ENCODE peak calls at places on chromosomes 2 and 18, in four cellular contexts. Z, S, I and K are unnamed samples.

GRCh38 chr2:24501813-24502212 is 10.8 kb downstream of the NCOA1 start:
- DNase-seq in S (no peak), I (no peak), Z (no peak), K (no peak)

GRCh38 chr2:167411367-167411766 is 523.1 kb downstream of the XIRP2 start:
- DNase-seq in Z (no peak), S (no peak), I (no peak), K (no peak)

GRCh38 chr18:13570856-13571495 is 155.4 kb downstream of the FAM210A start:
- DNase-seq in I (no peak), S (no peak), Z (no peak), K (no peak)

GRCh38 chr2:10329880-10330699 is 27.4 kb downstream of the HPCAL1 start:
- DNase-seq in I (no peak), S (no peak), Z (no peak), K (peak)

GRCh38 chr2:216741223-216741593 is 45.9 kb upstream of the IGFBP5 start:
- DNase-seq in I (no peak), S (no peak), Z (no peak), K (no peak)

GRCh38 chr2:23430263-23430662 is 45.3 kb downstream of the KLHL29 start:
- DNase-seq in I (no peak), S (no peak), Z (no peak), K (peak)

GRCh38 chr2:72694715-72695496 is 130.9 kb downstream of the EXOC6B start:
- DNase-seq in Z (no peak), I (peak), S (peak), K (no peak)

GRCh38 chr2:241760301-241760771 is 16.3 kb upstream of the GAL3ST2 start:
- DNase-seq in I (no peak), S (no peak), Z (no peak), K (no peak)

GRCh38 chr2:4715065-4715464 is 977.1 kb upstream of the SOX11 start:
- DNase-seq in I (no peak), S (no peak), Z (no peak), K (no peak)

GRCh38 chr18:2914185-2914584 is 67.4 kb downstream of the EMILIN2 start:
- DNase-seq in S (no peak), I (peak), Z (no peak), K (no peak)

GRCh38 chr2:174247474-174248186 is 702 bp downstream of the OLA1 start:
- DNase-seq in Z (peak), S (peak), I (no peak), K (peak)

GRCh38 chr2:46254474-46254873 is 42.7 kb upstream of the EPAS1 start:
- DNase-seq in S (no peak), I (no peak), Z (no peak), K (no peak)

GRCh38 chr2:30503007-30503691 is 56.1 kb downstream of the LCLAT1 start:
- DNase-seq in Z (no peak), I (no peak), S (no peak), K (no peak)

GRCh38 chr2:181876614-181877063 is 14.9 kb upstream of the ITPRID2 start:
- DNase-seq in I (no peak), S (no peak), Z (no peak), K (no peak)

GRCh38 chr2:157443090-157443489 is 799 bp downstream of the CYTIP start:
- DNase-seq in S (no peak), Z (no peak), I (no peak), K (no peak)

GRCh38 chr2:197946562-197946961 is 142.2 kb downstream of the PLCL1 start:
- DNase-seq in Z (peak), I (peak), S (no peak), K (no peak)

GRCh38 chr18:7844418-7844817 is 277.3 kb downstream of the PTPRM start:
- DNase-seq in S (no peak), Z (no peak), I (no peak), K (no peak)

GRCh38 chr2:14550658-14551057 is 81.9 kb upstream of the LRATD1 start:
- DNase-seq in S (no peak), Z (no peak), I (no peak), K (no peak)

GRCh38 chr2:140797718-140798117 is 1333.1 kb downstream of the LRP1B start:
- DNase-seq in I (no peak), Z (no peak), S (no peak), K (no peak)

GRCh38 chr2:98465456-98466201 is 21.0 kb downstream of the INPP4A start:
- DNase-seq in S (peak), Z (no peak), I (peak), K (no peak)

GRCh38 chr2:147763861-147764260 is 81.0 kb upstream of the ACVR2A start:
- DNase-seq in S (no peak), I (no peak), Z (no peak), K (no peak)
- TF ChIP-seq POLR2A in S (no peak), I (no peak), Z (no peak), K (no peak)

GRCh38 chr2:240567872-240568677 is at the start of gene RNPEPL1:
- DNase-seq in Z (no peak), S (peak), I (peak), K (no peak)

GRCh38 chr2:240567137-240567871 is 980 bp upstream of the RNPEPL1 start:
- DNase-seq in I (peak), Z (peak), S (peak), K (no peak)

GRCh38 chr2:240565267-240566202 is 2.7 kb upstream of the RNPEPL1 start:
- DNase-seq in I (peak), S (peak), Z (peak), K (peak)

GRCh38 chr2:240564571-240565266 is 3.6 kb upstream of the RNPEPL1 start:
- DNase-seq in I (no peak), S (no peak), Z (peak), K (no peak)

GRCh38 chr2:240566203-240567136 is 1.8 kb upstream of the RNPEPL1 start:
- DNase-seq in Z (peak), S (peak), I (peak), K (peak)
- TF ChIP-seq POLR2A in Z (no peak), S (no peak), I (no peak), K (no peak)

DNA sequence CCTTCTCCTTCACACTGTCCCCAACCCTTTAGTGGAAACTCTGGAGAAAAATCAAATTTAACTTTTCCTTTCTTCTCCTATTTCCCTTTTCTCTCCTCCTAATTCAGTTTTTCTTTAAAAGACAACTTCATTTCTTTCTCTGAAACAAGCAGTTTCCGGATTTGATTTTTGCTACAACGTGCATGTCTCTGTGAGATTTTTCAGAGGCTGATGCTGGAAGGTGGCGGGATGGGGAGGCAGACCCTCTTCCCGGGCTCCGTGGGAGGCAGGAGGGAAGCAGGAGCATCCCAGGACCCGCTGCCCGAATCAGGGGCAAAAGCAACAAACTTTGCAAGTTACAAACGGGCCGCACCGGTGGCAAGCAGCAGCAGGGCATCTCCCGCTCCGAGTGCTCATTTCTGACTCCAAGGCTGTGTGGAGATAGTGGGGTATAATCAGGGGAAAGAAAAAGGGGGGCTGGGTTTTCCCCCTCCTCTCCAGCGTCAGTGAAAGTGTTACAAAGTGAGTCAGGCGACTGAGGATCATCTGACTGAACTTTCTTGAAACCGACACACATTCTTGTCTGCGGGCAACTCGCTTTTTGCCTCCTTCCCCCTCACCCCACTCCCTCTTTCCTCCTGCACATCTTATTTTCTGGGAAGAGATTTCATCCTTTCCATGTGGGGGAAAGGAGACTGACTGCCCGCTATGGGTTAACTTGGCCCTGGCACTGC is 6.4 kb downstream of the ZEB2 start:
- DNase-seq in Z (no peak), I (no peak), S (no peak), K (no peak)
- TF ChIP-seq POLR2A in Z (no peak), I (peak), S (no peak), K (no peak)

GRCh38 chr2:110101280-110101844 is 14.3 kb downstream of the MALL start:
- DNase-seq in S (peak), Z (peak), I (peak), K (peak)
- TF ChIP-seq POLR2A in S (no peak), Z (no peak), I (no peak), K (peak)

GRCh38 chr2:231663458-231664290 is 44.7 kb upstream of the PTMA start:
- DNase-seq in S (no peak), Z (no peak), I (peak), K (no peak)

GRCh38 chr2:231660860-231661259 is 47.5 kb upstream of the PTMA start:
- DNase-seq in I (no peak), S (peak), Z (no peak), K (no peak)

GRCh38 chr2:231661422-231662027 is 46.8 kb upstream of the PTMA start:
- DNase-seq in I (no peak), Z (no peak), S (no peak), K (no peak)

GRCh38 chr2:231662811-231663457 is 45.4 kb upstream of the PTMA start:
- DNase-seq in I (no peak), Z (no peak), S (no peak), K (no peak)

GRCh38 chr2:231662028-231662810 is 46.1 kb upstream of the PTMA start:
- DNase-seq in I (peak), S (peak), Z (peak), K (no peak)
- TF ChIP-seq POLR2A in I (peak), S (no peak), Z (no peak), K (no peak)

DNA sequence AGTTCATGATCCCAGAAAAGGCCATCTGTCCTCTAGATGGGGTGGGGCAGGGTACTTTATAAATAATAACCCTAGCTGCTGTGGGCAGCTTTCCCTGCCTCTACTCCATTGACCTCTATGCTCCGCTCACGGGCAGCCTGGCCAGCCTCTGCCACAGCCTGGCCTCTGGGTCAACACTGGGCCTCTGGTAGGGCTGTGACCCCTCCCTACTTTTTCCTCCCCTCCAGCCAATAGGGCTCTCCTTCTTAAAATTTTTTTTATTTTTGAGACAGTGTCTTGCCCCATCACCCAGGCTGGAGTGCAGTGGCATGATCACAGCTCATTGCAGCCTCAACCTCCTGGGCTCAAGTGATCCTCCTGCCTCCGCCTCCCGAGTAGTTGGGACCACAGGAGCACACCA is 4.1 kb upstream of the GAREM2 start:
- DNase-seq in Z (no peak), S (no peak), I (no peak), K (no peak)
- TF ChIP-seq POLR2A in Z (no peak), S (no peak), I (no peak), K (no peak)